ENCODE peak calls at places on chromosomes 1 and 21, in four cellular contexts. One of them, this sample, is unnamed.
A peak's percentile ranks its signal among the peaks of the same experiment; 100 is the strongest.

GRCh38 chr1:200659269-200659668 is 10.4 kb downstream of the DDX59 start:
- DNase-seq in CD8-positive, alpha-beta memory T cell: no peak
- DNase-seq in IMR-90: peak; percentile 32
- DNase-seq in left lung: no peak
- DNase-seq in this sample: peak; percentile 99

GRCh38 chr1:112957133-112957812 is 1.3 kb upstream of the SLC16A1 start:
- DNase-seq in CD8-positive, alpha-beta memory T cell: peak; percentile 54
- DNase-seq in left lung: no peak
- DNase-seq in IMR-90: peak; percentile 95
- DNase-seq in this sample: peak; percentile 80

GRCh38 chr21:42636931-42637601 is 16.4 kb upstream of the PDE9A start:
- DNase-seq in IMR-90: no peak
- DNase-seq in CD8-positive, alpha-beta memory T cell: no peak
- DNase-seq in left lung: no peak
- DNase-seq in this sample: no peak

GRCh38 chr1:98210064-98210463 is 289.2 kb upstream of the DPYD start:
- DNase-seq in CD8-positive, alpha-beta memory T cell: no peak
- DNase-seq in IMR-90: peak; percentile 96
- DNase-seq in left lung: no peak
- DNase-seq in this sample: peak; percentile 87

GRCh38 chr1:118945460-118945859 is 42.7 kb downstream of the TBX15 start:
- DNase-seq in CD8-positive, alpha-beta memory T cell: no peak
- DNase-seq in left lung: no peak
- DNase-seq in IMR-90: no peak
- DNase-seq in this sample: no peak

GRCh38 chr1:46539968-46540367 is 11.5 kb downstream of the KNCN start:
- DNase-seq in CD8-positive, alpha-beta memory T cell: no peak
- DNase-seq in left lung: peak; percentile 18
- DNase-seq in IMR-90: peak; percentile 77
- DNase-seq in this sample: peak; percentile 70

GRCh38 chr1:46406881-46407608 is 12.9 kb downstream of the FAAH start:
- DNase-seq in CD8-positive, alpha-beta memory T cell: no peak
- DNase-seq in left lung: no peak
- DNase-seq in IMR-90: no peak
- DNase-seq in this sample: no peak

GRCh38 chr1:10980094-10980577 is 32.3 kb upstream of the TARDBP start:
- DNase-seq in CD8-positive, alpha-beta memory T cell: no peak
- DNase-seq in IMR-90: peak; percentile 31
- DNase-seq in left lung: peak; percentile 90
- DNase-seq in this sample: peak; percentile 47

GRCh38 chr1:150815871-150816270 is 7.8 kb upstream of the CTSK start:
- DNase-seq in CD8-positive, alpha-beta memory T cell: no peak
- DNase-seq in left lung: no peak
- DNase-seq in IMR-90: no peak
- DNase-seq in this sample: no peak

GRCh38 chr1:145545055-145545454 is 62.7 kb upstream of the GPR89A start:
- DNase-seq in IMR-90: peak; percentile 12
- DNase-seq in CD8-positive, alpha-beta memory T cell: no peak
- DNase-seq in left lung: no peak
- DNase-seq in this sample: no peak

GRCh38 chr1:223331929-223332328 is 32.0 kb downstream of the SUSD4 start:
- DNase-seq in CD8-positive, alpha-beta memory T cell: no peak
- DNase-seq in left lung: no peak
- DNase-seq in IMR-90: peak; percentile 72
- DNase-seq in this sample: peak; percentile 28

GRCh38 chr1:204131978-204132377 is 19.9 kb downstream of the ETNK2 start:
- DNase-seq in left lung: no peak
- DNase-seq in CD8-positive, alpha-beta memory T cell: no peak
- DNase-seq in IMR-90: no peak
- DNase-seq in this sample: no peak

GRCh38 chr1:89994805-89995594 is at the start of gene ZNF326:
- DNase-seq in CD8-positive, alpha-beta memory T cell: peak; percentile 96
- DNase-seq in IMR-90: peak; percentile 97
- DNase-seq in left lung: peak; percentile 99
- DNase-seq in this sample: peak; percentile 97

GRCh38 chr1:210792250-210792649 is 341.7 kb downstream of the KCNH1 start:
- DNase-seq in IMR-90: no peak
- DNase-seq in CD8-positive, alpha-beta memory T cell: no peak
- DNase-seq in left lung: no peak
- DNase-seq in this sample: no peak

GRCh38 chr1:67013573-67013972 is 40.4 kb downstream of the SLC35D1 start:
- DNase-seq in left lung: no peak
- DNase-seq in IMR-90: peak; percentile 93
- DNase-seq in CD8-positive, alpha-beta memory T cell: no peak
- DNase-seq in this sample: peak; percentile 60

GRCh38 chr21:14988760-14989159 is 76.0 kb downstream of the NRIP1 start:
- DNase-seq in IMR-90: no peak
- DNase-seq in CD8-positive, alpha-beta memory T cell: no peak
- DNase-seq in left lung: no peak
- DNase-seq in this sample: no peak

GRCh38 chr1:232813757-232814156 is 8.5 kb downstream of the MAP10 start:
- DNase-seq in IMR-90: no peak
- DNase-seq in CD8-positive, alpha-beta memory T cell: no peak
- DNase-seq in left lung: no peak
- DNase-seq in this sample: no peak

GRCh38 chr1:204520834-204521709 is 4.9 kb downstream of the MDM4 start:
- DNase-seq in IMR-90: peak; percentile 90
- DNase-seq in left lung: no peak
- DNase-seq in CD8-positive, alpha-beta memory T cell: peak; percentile 85
- DNase-seq in this sample: peak; percentile 72

GRCh38 chr21:38806942-38807284 is 1.2 kb downstream of the ETS2 start:
- DNase-seq in CD8-positive, alpha-beta memory T cell: no peak
- DNase-seq in IMR-90: peak; percentile 49
- DNase-seq in left lung: no peak
- DNase-seq in this sample: peak; percentile 29

GRCh38 chr1:155309423-155310021 is 856 bp downstream of the FDPS start:
- DNase-seq in IMR-90: no peak
- DNase-seq in CD8-positive, alpha-beta memory T cell: no peak
- DNase-seq in left lung: peak; percentile 88
- DNase-seq in this sample: no peak

DNA sequence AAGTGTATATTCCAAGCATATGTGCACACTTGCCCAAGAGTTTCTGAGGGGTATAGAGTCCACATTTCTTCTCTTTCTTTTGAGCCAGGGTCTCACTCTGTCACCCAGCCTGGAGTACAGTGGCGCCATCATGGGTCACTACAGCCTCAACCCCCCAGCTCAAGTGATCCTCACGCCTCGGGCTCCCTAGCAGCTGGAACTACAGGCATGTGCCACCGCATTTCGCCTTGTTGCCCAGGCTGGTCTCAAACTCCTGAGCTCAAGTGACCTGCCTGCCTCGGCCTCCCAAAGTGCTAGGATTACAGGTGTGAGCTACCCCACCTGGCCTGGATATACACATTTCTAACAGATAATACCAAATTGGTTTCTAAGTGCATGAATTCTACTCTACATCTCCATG is 17.1 kb upstream of the SRP9 start:
- DNase-seq in left lung: no peak
- DNase-seq in IMR-90: no peak
- DNase-seq in CD8-positive, alpha-beta memory T cell: no peak
- DNase-seq in this sample: no peak
- H3K4me1 ChIP-seq in left lung: peaks cover 30% of the 10 kb centered on the region
- H3K4me1 ChIP-seq in IMR-90: peaks cover 24% of the 10 kb centered on the region
- H3K4me1 ChIP-seq in CD8-positive, alpha-beta memory T cell: no peaks in the 10 kb centered on the region
- H3K4me1 ChIP-seq in this sample: no peaks in the 10 kb centered on the region

DNA sequence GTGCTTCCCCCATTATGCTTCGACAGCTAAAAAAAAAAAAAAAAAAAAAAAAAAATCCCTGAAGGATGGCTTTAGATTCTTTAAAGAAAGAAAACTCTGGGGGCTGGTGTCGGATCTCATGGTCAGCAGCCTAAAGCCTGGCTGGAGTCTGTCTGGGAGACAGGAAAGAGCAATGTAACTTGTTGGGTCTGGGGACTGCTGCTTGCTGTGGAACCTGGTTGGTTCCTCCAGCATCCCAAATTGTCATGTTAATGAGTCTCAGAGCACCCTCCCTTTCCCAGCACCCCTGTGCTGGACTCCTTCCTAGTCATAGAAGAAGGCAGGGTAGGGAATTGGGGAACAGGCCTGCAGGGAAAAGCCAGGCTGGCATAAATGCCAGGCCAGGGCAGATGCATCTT is 3.0 kb downstream of the KCNC4 start:
- DNase-seq in CD8-positive, alpha-beta memory T cell: no peak
- DNase-seq in left lung: no peak
- DNase-seq in IMR-90: no peak
- DNase-seq in this sample: no peak
- H3K4me1 ChIP-seq in CD8-positive, alpha-beta memory T cell: peaks cover 22% of the 10 kb centered on the region
- H3K4me1 ChIP-seq in left lung: peaks cover 39% of the 10 kb centered on the region
- H3K4me1 ChIP-seq in IMR-90: no peaks in the 10 kb centered on the region
- H3K4me1 ChIP-seq in this sample: no peaks in the 10 kb centered on the region

DNA sequence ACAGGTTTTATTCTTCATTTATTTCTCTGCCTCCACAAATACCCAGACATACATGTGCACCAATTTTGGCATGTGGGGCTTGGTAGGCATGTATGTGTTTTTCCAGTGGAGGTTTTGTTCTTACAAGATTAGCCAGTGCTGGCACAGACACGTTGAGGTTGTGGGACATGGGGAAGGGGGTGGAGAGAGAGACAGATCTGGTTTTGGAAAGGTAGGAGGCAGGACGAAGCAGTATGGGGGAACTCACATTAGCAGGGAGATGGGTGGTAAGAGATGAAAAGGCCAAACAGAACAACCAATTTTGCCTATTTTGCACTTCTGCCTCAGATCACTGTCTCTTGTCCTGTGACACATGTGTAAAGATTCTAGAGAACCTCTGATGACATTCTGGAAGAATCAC is 166.1 kb upstream of the HMGB4 start:
- DNase-seq in CD8-positive, alpha-beta memory T cell: no peak
- DNase-seq in IMR-90: no peak
- DNase-seq in left lung: no peak
- DNase-seq in this sample: no peak
- H3K4me1 ChIP-seq in CD8-positive, alpha-beta memory T cell: no peaks in the 10 kb centered on the region
- H3K4me1 ChIP-seq in IMR-90: no peaks in the 10 kb centered on the region
- H3K4me1 ChIP-seq in left lung: no peaks in the 10 kb centered on the region
- H3K4me1 ChIP-seq in this sample: no peaks in the 10 kb centered on the region

GRCh38 chr1:202688401-202688800 is 21.9 kb downstream of the SYT2 start:
- DNase-seq in CD8-positive, alpha-beta memory T cell: no peak
- DNase-seq in left lung: no peak
- DNase-seq in IMR-90: no peak
- DNase-seq in this sample: no peak
- H3K4me1 ChIP-seq in CD8-positive, alpha-beta memory T cell: no peaks in the 10 kb centered on the region
- H3K4me1 ChIP-seq in left lung: no peaks in the 10 kb centered on the region
- H3K4me1 ChIP-seq in IMR-90: no peaks in the 10 kb centered on the region
- H3K4me1 ChIP-seq in this sample: no peaks in the 10 kb centered on the region

GRCh38 chr1:41618871-41619270 is 134.4 kb upstream of the EDN2 start:
- DNase-seq in IMR-90: no peak
- DNase-seq in left lung: no peak
- DNase-seq in CD8-positive, alpha-beta memory T cell: no peak
- DNase-seq in this sample: no peak
- H3K4me1 ChIP-seq in IMR-90: peaks cover 25% of the 10 kb centered on the region
- H3K4me1 ChIP-seq in left lung: peaks cover 33% of the 10 kb centered on the region
- H3K4me1 ChIP-seq in CD8-positive, alpha-beta memory T cell: peaks cover 11% of the 10 kb centered on the region
- H3K4me1 ChIP-seq in this sample: no peaks in the 10 kb centered on the region

GRCh38 chr1:30706528-30706927 is 16.9 kb downstream of the MATN1 start:
- DNase-seq in left lung: peak; percentile 79
- DNase-seq in IMR-90: peak; percentile 29
- DNase-seq in CD8-positive, alpha-beta memory T cell: no peak
- DNase-seq in this sample: no peak
- H3K4me1 ChIP-seq in left lung: no peaks in the 10 kb centered on the region
- H3K4me1 ChIP-seq in IMR-90: no peaks in the 10 kb centered on the region
- H3K4me1 ChIP-seq in CD8-positive, alpha-beta memory T cell: peaks cover 4% of the 10 kb centered on the region
- H3K4me1 ChIP-seq in this sample: peaks cover 2% of the 10 kb centered on the region

GRCh38 chr1:24199291-24199900 is 12.3 kb upstream of the IFNLR1 start:
- DNase-seq in CD8-positive, alpha-beta memory T cell: peak; percentile 76
- DNase-seq in left lung: no peak
- DNase-seq in IMR-90: peak; percentile 57
- DNase-seq in this sample: peak; percentile 39
- H3K4me1 ChIP-seq in CD8-positive, alpha-beta memory T cell: peaks cover 6% of the 10 kb centered on the region
- H3K4me1 ChIP-seq in left lung: peaks cover 49% of the 10 kb centered on the region
- H3K4me1 ChIP-seq in IMR-90: peaks cover 2% of the 10 kb centered on the region
- H3K4me1 ChIP-seq in this sample: peaks cover 28% of the 10 kb centered on the region

GRCh38 chr1:61115436-61115835 is 33.1 kb downstream of the NFIA start:
- DNase-seq in IMR-90: no peak
- DNase-seq in CD8-positive, alpha-beta memory T cell: no peak
- DNase-seq in left lung: no peak
- DNase-seq in this sample: no peak
- H3K4me1 ChIP-seq in IMR-90: no peaks in the 10 kb centered on the region
- H3K4me1 ChIP-seq in CD8-positive, alpha-beta memory T cell: no peaks in the 10 kb centered on the region
- H3K4me1 ChIP-seq in left lung: peaks cover 41% of the 10 kb centered on the region
- H3K4me1 ChIP-seq in this sample: no peaks in the 10 kb centered on the region

GRCh38 chr1:2523191-2523890 is 3.1 kb downstream of the PANK4 start:
- DNase-seq in CD8-positive, alpha-beta memory T cell: peak; percentile 71
- DNase-seq in IMR-90: peak; percentile 66
- DNase-seq in left lung: no peak
- DNase-seq in this sample: no peak
- H3K4me1 ChIP-seq in CD8-positive, alpha-beta memory T cell: peaks cover 40% of the 10 kb centered on the region
- H3K4me1 ChIP-seq in IMR-90: peaks cover 25% of the 10 kb centered on the region
- H3K4me1 ChIP-seq in left lung: peaks cover 41% of the 10 kb centered on the region
- H3K4me1 ChIP-seq in this sample: peaks cover 7% of the 10 kb centered on the region